ENCODE peak calls at places on chromosomes 16 and 17, in four cellular contexts. S, W, E and N are unnamed samples. For H3K9me3, the result is how much of the 10 kb centered on the place peaks cover.

GRCh38 chr16:28309811-28310311 is 17.5 kb downstream of the SBK1 start:
- DNase-seq in E (no peak), W (no peak), S (no peak), N (peak)

GRCh38 chr17:50947844-50948514 is 81.8 kb upstream of the TOB1 start:
- DNase-seq in S (no peak), W (peak), E (peak), N (no peak)

GRCh38 chr17:49353607-49354006 is 8.4 kb downstream of the ZNF652 start:
- DNase-seq in S (no peak), E (no peak), W (no peak), N (no peak)

GRCh38 chr17:36808181-36808661 is 129.1 kb upstream of the LHX1 start:
- DNase-seq in E (no peak), S (peak), W (no peak), N (no peak)

GRCh38 chr17:59275618-59276017 is 55.3 kb downstream of the GDPD1 start:
- DNase-seq in E (no peak), W (no peak), S (no peak), N (no peak)

GRCh38 chr17:35404360-35404759 is 27.9 kb downstream of the SLFN12 start:
- DNase-seq in S (no peak), W (no peak), E (no peak), N (no peak)

GRCh38 chr17:35520043-35520442 is 17.4 kb downstream of the SLFN12L start:
- DNase-seq in S (no peak), W (no peak), E (no peak), N (no peak)

GRCh38 chr16:12661656-12662172 is 142.0 kb downstream of the CPPED1 start:
- DNase-seq in E (no peak), W (no peak), S (peak), N (no peak)

GRCh38 chr17:65366102-65366844 is 195.2 kb downstream of the AXIN2 start:
- DNase-seq in W (no peak), E (no peak), S (peak), N (no peak)

GRCh38 chr17:40862985-40863733 is 3.9 kb downstream of the KRT12 start:
- DNase-seq in S (peak), W (no peak), E (no peak), N (no peak)

GRCh38 chr17:39826334-39826733 is 37.8 kb downstream of the IKZF3 start:
- DNase-seq in E (no peak), W (no peak), S (no peak), N (no peak)

GRCh38 chr17:39820541-39820940 is 43.6 kb downstream of the IKZF3 start:
- DNase-seq in W (no peak), S (peak), E (no peak), N (no peak)

GRCh38 chr17:39820987-39821386 is 43.1 kb downstream of the IKZF3 start:
- DNase-seq in S (no peak), W (no peak), E (no peak), N (no peak)

GRCh38 chr17:39822051-39822450 is 42.1 kb downstream of the IKZF3 start:
- DNase-seq in S (no peak), E (no peak), W (no peak), N (no peak)

GRCh38 chr17:39823407-39824054 is 40.6 kb downstream of the IKZF3 start:
- DNase-seq in S (no peak), E (no peak), W (no peak), N (no peak)
- H3K9me3 ChIP-seq in S (under half), E (under half), W (under half), N (under half)

GRCh38 chr16:48586083-48586482 is 23.9 kb downstream of the N4BP1 start:
- DNase-seq in W (no peak), E (no peak), S (no peak), N (no peak)

GRCh38 chr16:48592839-48593429 is 17.0 kb downstream of the N4BP1 start:
- DNase-seq in S (no peak), W (no peak), E (no peak), N (no peak)

GRCh38 chr16:48591976-48592375 is 18.0 kb downstream of the N4BP1 start:
- DNase-seq in E (no peak), S (no peak), W (no peak), N (no peak)

GRCh38 chr16:48596326-48596725 is 13.7 kb downstream of the N4BP1 start:
- DNase-seq in W (no peak), S (no peak), E (no peak), N (no peak)

DNA sequence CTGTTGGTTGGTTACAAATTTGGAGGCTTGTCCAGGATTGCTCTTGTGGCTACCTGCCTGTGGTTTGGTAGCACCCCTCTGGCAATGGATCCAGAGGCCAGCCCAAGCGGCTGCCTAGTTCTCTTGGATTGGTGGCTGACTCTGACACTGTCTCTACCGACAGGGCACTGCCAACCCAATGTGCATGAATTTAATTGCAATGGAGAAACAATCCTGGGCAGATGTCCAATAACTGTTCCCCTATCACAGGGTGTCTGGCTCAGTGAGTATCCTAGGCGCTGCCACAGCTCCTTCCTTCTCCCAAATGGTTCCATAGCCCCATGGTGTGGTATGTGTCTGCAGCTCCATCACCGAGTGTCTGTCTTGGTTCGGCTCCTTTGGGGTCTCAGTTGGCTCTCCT is 19.5 kb downstream of the N4BP1 start:
- DNase-seq in E (no peak), S (no peak), W (no peak), N (no peak)
- H3K9me3 ChIP-seq in E (under half), S (half or more), W (under half), N (under half)

DNA sequence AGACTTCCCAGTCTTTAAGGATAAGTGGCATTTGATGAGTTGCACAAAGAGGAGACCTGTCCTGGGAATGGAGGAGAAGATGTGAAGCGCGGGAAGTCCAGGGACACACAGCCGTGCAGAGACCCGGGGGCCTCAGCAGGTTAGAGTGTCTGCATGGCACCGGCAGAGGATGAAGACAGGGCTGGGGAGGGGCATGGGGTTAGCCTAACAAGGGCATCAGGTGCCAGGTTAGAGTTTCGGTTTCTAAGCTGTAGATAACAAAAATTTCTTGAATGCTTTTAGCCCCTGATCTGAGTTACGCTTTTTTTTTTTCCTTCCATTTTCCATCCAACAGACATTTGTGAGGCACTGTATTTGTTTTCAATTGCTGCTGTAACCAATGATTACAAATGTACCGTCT is 594.3 kb downstream of the MAF start:
- DNase-seq in E (no peak), W (no peak), S (no peak), N (no peak)
- H3K9me3 ChIP-seq in E (under half), W (under half), S (under half), N (under half)

GRCh38 chr17:835263-835662 is 53.1 kb downstream of the MRM3 start:
- DNase-seq in S (peak), W (no peak), E (no peak), N (no peak)
- H3K9me3 ChIP-seq in S (under half), W (under half), E (under half), N (under half)

GRCh38 chr16:85250609-85251223 is 138.4 kb upstream of the CIBAR2 start:
- DNase-seq in E (no peak), S (no peak), W (no peak), N (no peak)

GRCh38 chr16:85253127-85253941 is 141.1 kb upstream of the CIBAR2 start:
- DNase-seq in E (peak), S (peak), W (peak), N (peak)

GRCh38 chr16:85251225-85251760 is 139.0 kb upstream of the CIBAR2 start:
- DNase-seq in S (no peak), W (no peak), E (no peak), N (no peak)

GRCh38 chr16:85252461-85252860 is 140.2 kb upstream of the CIBAR2 start:
- DNase-seq in W (no peak), S (no peak), E (no peak), N (no peak)

GRCh38 chr16:85252014-85252413 is 139.7 kb upstream of the CIBAR2 start:
- DNase-seq in S (no peak), E (no peak), W (no peak), N (no peak)
- H3K9me3 ChIP-seq in S (under half), E (under half), W (under half), N (under half)

DNA sequence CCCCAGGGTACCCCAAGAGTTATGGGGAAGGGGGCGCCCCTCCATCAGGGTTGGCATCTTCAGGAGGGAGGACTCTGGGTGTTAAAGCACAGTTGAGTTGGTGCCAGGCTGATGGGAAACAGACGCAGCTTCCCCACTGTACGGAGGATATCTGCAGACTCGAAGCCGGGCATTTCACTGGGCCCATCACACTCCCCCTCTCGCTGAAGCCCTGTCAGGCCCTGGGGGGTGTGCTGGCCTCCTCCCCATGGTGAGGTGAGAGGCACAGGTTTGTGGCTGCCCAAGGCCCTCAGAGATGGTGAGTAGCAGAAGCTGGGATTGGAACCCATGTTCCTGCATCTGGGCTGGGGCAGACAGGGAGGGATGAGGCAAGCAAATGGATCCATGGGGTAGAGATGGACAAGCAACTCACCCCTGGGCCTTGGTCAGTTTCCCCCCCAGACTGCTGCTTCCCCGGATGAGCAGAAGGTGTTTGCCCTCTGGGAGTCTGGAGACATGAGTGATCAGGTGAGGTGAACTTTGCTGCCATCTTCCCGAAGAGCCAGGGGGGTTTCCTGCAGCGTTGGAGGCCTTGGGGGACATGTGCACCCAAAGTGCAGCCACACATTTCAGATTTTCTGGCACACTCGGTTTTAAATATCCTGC is 31.0 kb downstream of the POLR3E start:
- DNase-seq in S (no peak), E (no peak), W (no peak), N (no peak)
- H3K9me3 ChIP-seq in S (under half), E (under half), W (under half), N (under half)

DNA sequence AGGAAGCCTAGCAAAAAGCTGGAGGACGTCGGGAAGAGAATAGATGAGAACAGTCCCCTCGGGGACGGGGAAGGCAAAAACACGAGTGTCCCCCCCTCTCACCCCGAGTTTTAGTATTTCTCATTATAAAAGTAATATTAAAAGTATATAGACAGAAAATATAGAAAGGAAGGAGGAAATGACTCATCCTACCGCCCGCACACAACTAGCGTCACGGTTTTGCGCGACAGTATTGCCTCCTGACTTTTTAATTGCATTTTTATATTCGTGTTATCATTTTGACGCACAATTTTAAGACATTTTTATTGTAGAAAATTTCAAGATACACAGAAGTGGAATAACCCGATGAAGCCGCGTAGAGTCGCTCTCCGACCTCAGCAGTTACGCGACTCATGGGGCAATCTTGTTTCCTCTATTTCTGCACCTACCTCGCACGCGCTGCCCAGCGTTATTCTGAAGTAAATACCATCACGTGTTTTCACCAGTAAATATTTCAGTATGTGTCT is 652 bp upstream of the SLC25A19 start:
- DNase-seq in W (peak), S (no peak), E (no peak), N (peak)
- H3K9me3 ChIP-seq in W (under half), S (under half), E (under half), N (under half)

GRCh38 chr16:67549240-67549639 is 13.1 kb upstream of the CTCF start:
- DNase-seq in E (peak), S (no peak), W (no peak), N (no peak)
- H3K9me3 ChIP-seq in E (under half), S (under half), W (under half), N (under half)

GRCh38 chr17:8925808-8926207 is 39.7 kb downstream of the PIK3R5 start:
- DNase-seq in S (no peak), E (no peak), W (no peak), N (no peak)

GRCh38 chr17:8927395-8927794 is 38.1 kb downstream of the PIK3R5 start:
- DNase-seq in S (no peak), E (no peak), W (no peak), N (no peak)

GRCh38 chr17:8935194-8935593 is 30.3 kb downstream of the PIK3R5 start:
- DNase-seq in W (no peak), E (no peak), S (no peak), N (no peak)

GRCh38 chr17:8928347-8928746 is 37.2 kb downstream of the PIK3R5 start:
- DNase-seq in W (no peak), E (no peak), S (no peak), N (no peak)

GRCh38 chr17:8930664-8931063 is 34.8 kb downstream of the PIK3R5 start:
- DNase-seq in E (no peak), S (no peak), W (no peak), N (no peak)
- H3K9me3 ChIP-seq in E (under half), S (under half), W (under half), N (under half)

GRCh38 chr17:81197831-81198490 is 24.8 kb downstream of the CEP131 start:
- DNase-seq in S (no peak), W (no peak), E (no peak), N (no peak)

GRCh38 chr17:81194941-81195901 is 27.5 kb downstream of the CEP131 start:
- DNase-seq in W (no peak), S (no peak), E (no peak), N (no peak)

GRCh38 chr17:81195941-81196495 is 26.7 kb downstream of the CEP131 start:
- DNase-seq in S (no peak), E (no peak), W (no peak), N (no peak)

GRCh38 chr17:81197409-81197795 is 25.4 kb downstream of the CEP131 start:
- DNase-seq in E (no peak), S (no peak), W (no peak), N (peak)

GRCh38 chr17:81196505-81197408 is 26.0 kb downstream of the CEP131 start:
- DNase-seq in E (no peak), W (no peak), S (no peak), N (peak)
- H3K9me3 ChIP-seq in E (under half), W (under half), S (under half), N (under half)